ENCODE peak calls at places on chromosome 11, in eight cellular contexts. One of them, this sample, is unnamed.

GRCh38 chr11:131109256-131109655 is 193.0 kb upstream of the SNX19 start:
- DNase-seq in activated CD8-positive, alpha-beta memory T cell treated with anti-CD3 and anti-CD28 coated beads, Interleukin-2, amount 50 U/mL, for 48 hours: no peak
- DNase-seq in AG04450: peak
- DNase-seq in Ammon's horn: no peak
- DNase-seq in NCI-H1436 treated with DMSO at 0.1 percent for 48 hours: no peak
- DNase-seq in germinal center: no peak
- DNase-seq in HEK293T: no peak
- DNase-seq in left ventricle myocardium inferior: no peak
- DNase-seq in this sample: no peak

GRCh38 chr11:111935331-111936044 is 1.7 kb upstream of the DIXDC1 start:
- DNase-seq in activated CD8-positive, alpha-beta memory T cell treated with anti-CD3 and anti-CD28 coated beads, Interleukin-2, amount 50 U/mL, for 48 hours: peak
- DNase-seq in AG04450: no peak
- DNase-seq in Ammon's horn: no peak
- DNase-seq in NCI-H1436 treated with DMSO at 0.1 percent for 48 hours: no peak
- DNase-seq in germinal center: no peak
- DNase-seq in HEK293T: no peak
- DNase-seq in left ventricle myocardium inferior: no peak
- DNase-seq in this sample: no peak

GRCh38 chr11:68021167-68021787 is 9.2 kb upstream of the NDUFS8 start:
- DNase-seq in activated CD8-positive, alpha-beta memory T cell treated with anti-CD3 and anti-CD28 coated beads, Interleukin-2, amount 50 U/mL, for 48 hours: no peak
- DNase-seq in AG04450: no peak
- DNase-seq in Ammon's horn: no peak
- DNase-seq in NCI-H1436 treated with DMSO at 0.1 percent for 48 hours: no peak
- DNase-seq in germinal center: no peak
- DNase-seq in HEK293T: no peak
- DNase-seq in left ventricle myocardium inferior: no peak
- DNase-seq in this sample: no peak

GRCh38 chr11:209275-210121 is 2.0 kb downstream of the RIC8A start:
- DNase-seq in activated CD8-positive, alpha-beta memory T cell treated with anti-CD3 and anti-CD28 coated beads, Interleukin-2, amount 50 U/mL, for 48 hours: no peak
- DNase-seq in AG04450: no peak
- DNase-seq in Ammon's horn: no peak
- DNase-seq in NCI-H1436 treated with DMSO at 0.1 percent for 48 hours: no peak
- DNase-seq in germinal center: no peak
- DNase-seq in HEK293T: no peak
- DNase-seq in left ventricle myocardium inferior: no peak
- DNase-seq in this sample: no peak

GRCh38 chr11:12882670-12883069 is 126.4 kb upstream of the RASSF10 start:
- DNase-seq in activated CD8-positive, alpha-beta memory T cell treated with anti-CD3 and anti-CD28 coated beads, Interleukin-2, amount 50 U/mL, for 48 hours: no peak
- DNase-seq in AG04450: no peak
- DNase-seq in Ammon's horn: no peak
- DNase-seq in NCI-H1436 treated with DMSO at 0.1 percent for 48 hours: no peak
- DNase-seq in germinal center: no peak
- DNase-seq in HEK293T: no peak
- DNase-seq in left ventricle myocardium inferior: no peak
- DNase-seq in this sample: no peak

GRCh38 chr11:77418155-77418980 is 55.5 kb downstream of the PAK1 start:
- DNase-seq in activated CD8-positive, alpha-beta memory T cell treated with anti-CD3 and anti-CD28 coated beads, Interleukin-2, amount 50 U/mL, for 48 hours: no peak
- DNase-seq in AG04450: no peak
- DNase-seq in Ammon's horn: no peak
- DNase-seq in NCI-H1436 treated with DMSO at 0.1 percent for 48 hours: peak
- DNase-seq in germinal center: no peak
- DNase-seq in HEK293T: no peak
- DNase-seq in left ventricle myocardium inferior: no peak
- DNase-seq in this sample: no peak

GRCh38 chr11:126304457-126305072 is 705 bp downstream of the DCPS start:
- DNase-seq in activated CD8-positive, alpha-beta memory T cell treated with anti-CD3 and anti-CD28 coated beads, Interleukin-2, amount 50 U/mL, for 48 hours: no peak
- DNase-seq in AG04450: no peak
- DNase-seq in Ammon's horn: peak
- DNase-seq in NCI-H1436 treated with DMSO at 0.1 percent for 48 hours: no peak
- DNase-seq in germinal center: no peak
- DNase-seq in HEK293T: no peak
- DNase-seq in left ventricle myocardium inferior: no peak
- DNase-seq in this sample: no peak

GRCh38 chr11:96259053-96259837 is 83.8 kb downstream of the MAML2 start:
- DNase-seq in activated CD8-positive, alpha-beta memory T cell treated with anti-CD3 and anti-CD28 coated beads, Interleukin-2, amount 50 U/mL, for 48 hours: no peak
- DNase-seq in AG04450: no peak
- DNase-seq in Ammon's horn: no peak
- DNase-seq in NCI-H1436 treated with DMSO at 0.1 percent for 48 hours: no peak
- DNase-seq in germinal center: no peak
- DNase-seq in HEK293T: no peak
- DNase-seq in left ventricle myocardium inferior: no peak
- DNase-seq in this sample: no peak

GRCh38 chr11:100576044-100577021 is 110.8 kb upstream of the ARHGAP42 start:
- DNase-seq in activated CD8-positive, alpha-beta memory T cell treated with anti-CD3 and anti-CD28 coated beads, Interleukin-2, amount 50 U/mL, for 48 hours: no peak
- DNase-seq in AG04450: no peak
- DNase-seq in Ammon's horn: peak
- DNase-seq in NCI-H1436 treated with DMSO at 0.1 percent for 48 hours: no peak
- DNase-seq in germinal center: peak
- DNase-seq in HEK293T: peak
- DNase-seq in left ventricle myocardium inferior: no peak
- DNase-seq in this sample: no peak

GRCh38 chr11:111937859-111938258 is 716 bp downstream of the DIXDC1 start:
- DNase-seq in activated CD8-positive, alpha-beta memory T cell treated with anti-CD3 and anti-CD28 coated beads, Interleukin-2, amount 50 U/mL, for 48 hours: peak
- DNase-seq in AG04450: no peak
- DNase-seq in Ammon's horn: no peak
- DNase-seq in NCI-H1436 treated with DMSO at 0.1 percent for 48 hours: no peak
- DNase-seq in germinal center: no peak
- DNase-seq in HEK293T: no peak
- DNase-seq in left ventricle myocardium inferior: no peak
- DNase-seq in this sample: no peak

GRCh38 chr11:65045061-65045460 is 4.1 kb downstream of the SAC3D1 start:
- DNase-seq in activated CD8-positive, alpha-beta memory T cell treated with anti-CD3 and anti-CD28 coated beads, Interleukin-2, amount 50 U/mL, for 48 hours: no peak
- DNase-seq in AG04450: no peak
- DNase-seq in Ammon's horn: no peak
- DNase-seq in NCI-H1436 treated with DMSO at 0.1 percent for 48 hours: no peak
- DNase-seq in germinal center: no peak
- DNase-seq in HEK293T: no peak
- DNase-seq in left ventricle myocardium inferior: no peak
- DNase-seq in this sample: no peak

GRCh38 chr11:77821349-77821851 is 456 bp downstream of the AAMDC start:
- DNase-seq in activated CD8-positive, alpha-beta memory T cell treated with anti-CD3 and anti-CD28 coated beads, Interleukin-2, amount 50 U/mL, for 48 hours: peak
- DNase-seq in AG04450: no peak
- DNase-seq in Ammon's horn: peak
- DNase-seq in NCI-H1436 treated with DMSO at 0.1 percent for 48 hours: no peak
- DNase-seq in germinal center: peak
- DNase-seq in HEK293T: peak
- DNase-seq in left ventricle myocardium inferior: peak
- DNase-seq in this sample: peak

GRCh38 chr11:78212586-78213371 is 24.1 kb downstream of the USP35 start:
- DNase-seq in activated CD8-positive, alpha-beta memory T cell treated with anti-CD3 and anti-CD28 coated beads, Interleukin-2, amount 50 U/mL, for 48 hours: no peak
- DNase-seq in AG04450: no peak
- DNase-seq in Ammon's horn: no peak
- DNase-seq in NCI-H1436 treated with DMSO at 0.1 percent for 48 hours: no peak
- DNase-seq in germinal center: no peak
- DNase-seq in HEK293T: no peak
- DNase-seq in left ventricle myocardium inferior: peak
- DNase-seq in this sample: no peak

GRCh38 chr11:1371026-1371325 is 18.8 kb upstream of the BRSK2 start:
- DNase-seq in activated CD8-positive, alpha-beta memory T cell treated with anti-CD3 and anti-CD28 coated beads, Interleukin-2, amount 50 U/mL, for 48 hours: no peak
- DNase-seq in AG04450: no peak
- DNase-seq in Ammon's horn: no peak
- DNase-seq in NCI-H1436 treated with DMSO at 0.1 percent for 48 hours: no peak
- DNase-seq in germinal center: no peak
- DNase-seq in HEK293T: no peak
- DNase-seq in left ventricle myocardium inferior: no peak
- DNase-seq in this sample: no peak

GRCh38 chr11:94067010-94067409 is 45.9 kb downstream of the HEPHL1 start:
- DNase-seq in activated CD8-positive, alpha-beta memory T cell treated with anti-CD3 and anti-CD28 coated beads, Interleukin-2, amount 50 U/mL, for 48 hours: no peak
- DNase-seq in AG04450: no peak
- DNase-seq in Ammon's horn: no peak
- DNase-seq in NCI-H1436 treated with DMSO at 0.1 percent for 48 hours: no peak
- DNase-seq in germinal center: no peak
- DNase-seq in HEK293T: no peak
- DNase-seq in left ventricle myocardium inferior: no peak
- DNase-seq in this sample: no peak

GRCh38 chr11:33869511-33870422 is 22.1 kb downstream of the LMO2 start:
- DNase-seq in activated CD8-positive, alpha-beta memory T cell treated with anti-CD3 and anti-CD28 coated beads, Interleukin-2, amount 50 U/mL, for 48 hours: no peak
- DNase-seq in AG04450: no peak
- DNase-seq in Ammon's horn: peak
- DNase-seq in NCI-H1436 treated with DMSO at 0.1 percent for 48 hours: no peak
- DNase-seq in germinal center: peak
- DNase-seq in HEK293T: peak
- DNase-seq in left ventricle myocardium inferior: peak
- DNase-seq in this sample: no peak

GRCh38 chr11:74371269-74372039 is 26.8 kb downstream of the PGM2L1 start:
- DNase-seq in activated CD8-positive, alpha-beta memory T cell treated with anti-CD3 and anti-CD28 coated beads, Interleukin-2, amount 50 U/mL, for 48 hours: no peak
- DNase-seq in AG04450: no peak
- DNase-seq in Ammon's horn: peak
- DNase-seq in NCI-H1436 treated with DMSO at 0.1 percent for 48 hours: no peak
- DNase-seq in germinal center: no peak
- DNase-seq in HEK293T: no peak
- DNase-seq in left ventricle myocardium inferior: no peak
- DNase-seq in this sample: no peak

GRCh38 chr11:10413268-10413667 is 41.8 kb upstream of the AMPD3 start:
- DNase-seq in activated CD8-positive, alpha-beta memory T cell treated with anti-CD3 and anti-CD28 coated beads, Interleukin-2, amount 50 U/mL, for 48 hours: no peak
- DNase-seq in AG04450: no peak
- DNase-seq in Ammon's horn: peak
- DNase-seq in NCI-H1436 treated with DMSO at 0.1 percent for 48 hours: no peak
- DNase-seq in germinal center: no peak
- DNase-seq in HEK293T: no peak
- DNase-seq in left ventricle myocardium inferior: no peak
- DNase-seq in this sample: no peak

GRCh38 chr11:10722307-10722706 is 28.7 kb upstream of the CTR9 start:
- DNase-seq in activated CD8-positive, alpha-beta memory T cell treated with anti-CD3 and anti-CD28 coated beads, Interleukin-2, amount 50 U/mL, for 48 hours: no peak
- DNase-seq in AG04450: no peak
- DNase-seq in Ammon's horn: no peak
- DNase-seq in NCI-H1436 treated with DMSO at 0.1 percent for 48 hours: no peak
- DNase-seq in germinal center: no peak
- DNase-seq in HEK293T: no peak
- DNase-seq in left ventricle myocardium inferior: no peak
- DNase-seq in this sample: no peak

GRCh38 chr11:10946072-10946471 is 88.2 kb upstream of the ZBED5 start:
- DNase-seq in activated CD8-positive, alpha-beta memory T cell treated with anti-CD3 and anti-CD28 coated beads, Interleukin-2, amount 50 U/mL, for 48 hours: no peak
- DNase-seq in AG04450: no peak
- DNase-seq in Ammon's horn: no peak
- DNase-seq in NCI-H1436 treated with DMSO at 0.1 percent for 48 hours: no peak
- DNase-seq in germinal center: no peak
- DNase-seq in HEK293T: no peak
- DNase-seq in left ventricle myocardium inferior: no peak
- DNase-seq in this sample: no peak

GRCh38 chr11:120023120-120023519 is 114.8 kb downstream of the TRIM29 start:
- DNase-seq in activated CD8-positive, alpha-beta memory T cell treated with anti-CD3 and anti-CD28 coated beads, Interleukin-2, amount 50 U/mL, for 48 hours: no peak
- DNase-seq in AG04450: no peak
- DNase-seq in Ammon's horn: no peak
- DNase-seq in NCI-H1436 treated with DMSO at 0.1 percent for 48 hours: no peak
- DNase-seq in germinal center: no peak
- DNase-seq in HEK293T: no peak
- DNase-seq in left ventricle myocardium inferior: no peak
- DNase-seq in this sample: no peak

GRCh38 chr11:106098893-106099553 is 21.6 kb downstream of the AASDHPPT start:
- DNase-seq in activated CD8-positive, alpha-beta memory T cell treated with anti-CD3 and anti-CD28 coated beads, Interleukin-2, amount 50 U/mL, for 48 hours: no peak
- DNase-seq in AG04450: no peak
- DNase-seq in Ammon's horn: no peak
- DNase-seq in NCI-H1436 treated with DMSO at 0.1 percent for 48 hours: no peak
- DNase-seq in germinal center: no peak
- DNase-seq in HEK293T: no peak
- DNase-seq in left ventricle myocardium inferior: no peak
- DNase-seq in this sample: no peak

GRCh38 chr11:47225552-47226137 is 10.9 kb downstream of the DDB2 start:
- DNase-seq in activated CD8-positive, alpha-beta memory T cell treated with anti-CD3 and anti-CD28 coated beads, Interleukin-2, amount 50 U/mL, for 48 hours: no peak
- DNase-seq in AG04450: no peak
- DNase-seq in Ammon's horn: no peak
- DNase-seq in NCI-H1436 treated with DMSO at 0.1 percent for 48 hours: no peak
- DNase-seq in germinal center: no peak
- DNase-seq in HEK293T: no peak
- DNase-seq in left ventricle myocardium inferior: no peak
- DNase-seq in this sample: no peak

GRCh38 chr11:84720706-84721402 is 906.3 kb downstream of the DLG2 start:
- DNase-seq in activated CD8-positive, alpha-beta memory T cell treated with anti-CD3 and anti-CD28 coated beads, Interleukin-2, amount 50 U/mL, for 48 hours: peak
- DNase-seq in AG04450: no peak
- DNase-seq in Ammon's horn: peak
- DNase-seq in NCI-H1436 treated with DMSO at 0.1 percent for 48 hours: no peak
- DNase-seq in germinal center: no peak
- DNase-seq in HEK293T: no peak
- DNase-seq in left ventricle myocardium inferior: peak
- DNase-seq in this sample: peak

GRCh38 chr11:65013130-65013691 is 749 bp upstream of the ARL2 start:
- DNase-seq in activated CD8-positive, alpha-beta memory T cell treated with anti-CD3 and anti-CD28 coated beads, Interleukin-2, amount 50 U/mL, for 48 hours: peak
- DNase-seq in AG04450: peak
- DNase-seq in Ammon's horn: peak
- DNase-seq in NCI-H1436 treated with DMSO at 0.1 percent for 48 hours: peak
- DNase-seq in germinal center: no peak
- DNase-seq in HEK293T: peak
- DNase-seq in left ventricle myocardium inferior: no peak
- DNase-seq in this sample: peak

GRCh38 chr11:15987044-15987443 is 369.3 kb downstream of the SOX6 start:
- DNase-seq in activated CD8-positive, alpha-beta memory T cell treated with anti-CD3 and anti-CD28 coated beads, Interleukin-2, amount 50 U/mL, for 48 hours: no peak
- DNase-seq in AG04450: peak
- DNase-seq in Ammon's horn: no peak
- DNase-seq in NCI-H1436 treated with DMSO at 0.1 percent for 48 hours: no peak
- DNase-seq in germinal center: no peak
- DNase-seq in HEK293T: no peak
- DNase-seq in left ventricle myocardium inferior: no peak
- DNase-seq in this sample: no peak

GRCh38 chr11:92332986-92333385 is 108.4 kb downstream of the FAT3 start:
- DNase-seq in activated CD8-positive, alpha-beta memory T cell treated with anti-CD3 and anti-CD28 coated beads, Interleukin-2, amount 50 U/mL, for 48 hours: no peak
- DNase-seq in AG04450: peak
- DNase-seq in Ammon's horn: no peak
- DNase-seq in NCI-H1436 treated with DMSO at 0.1 percent for 48 hours: no peak
- DNase-seq in germinal center: no peak
- DNase-seq in HEK293T: no peak
- DNase-seq in left ventricle myocardium inferior: no peak
- DNase-seq in this sample: no peak

GRCh38 chr11:133531971-133532651 is at the start of gene OPCML:
- DNase-seq in activated CD8-positive, alpha-beta memory T cell treated with anti-CD3 and anti-CD28 coated beads, Interleukin-2, amount 50 U/mL, for 48 hours: no peak
- DNase-seq in AG04450: no peak
- DNase-seq in Ammon's horn: peak
- DNase-seq in NCI-H1436 treated with DMSO at 0.1 percent for 48 hours: no peak
- DNase-seq in germinal center: no peak
- DNase-seq in HEK293T: no peak
- DNase-seq in left ventricle myocardium inferior: no peak
- DNase-seq in this sample: no peak

GRCh38 chr11:131042041-131042390 is 125.7 kb upstream of the SNX19 start:
- DNase-seq in activated CD8-positive, alpha-beta memory T cell treated with anti-CD3 and anti-CD28 coated beads, Interleukin-2, amount 50 U/mL, for 48 hours: no peak
- DNase-seq in AG04450: no peak
- DNase-seq in Ammon's horn: no peak
- DNase-seq in NCI-H1436 treated with DMSO at 0.1 percent for 48 hours: no peak
- DNase-seq in germinal center: no peak
- DNase-seq in HEK293T: no peak
- DNase-seq in left ventricle myocardium inferior: no peak
- DNase-seq in this sample: no peak

GRCh38 chr11:70782401-70782913 is 384.1 kb downstream of the CTTN start:
- DNase-seq in activated CD8-positive, alpha-beta memory T cell treated with anti-CD3 and anti-CD28 coated beads, Interleukin-2, amount 50 U/mL, for 48 hours: no peak
- DNase-seq in AG04450: no peak
- DNase-seq in Ammon's horn: no peak
- DNase-seq in NCI-H1436 treated with DMSO at 0.1 percent for 48 hours: no peak
- DNase-seq in germinal center: no peak
- DNase-seq in HEK293T: no peak
- DNase-seq in left ventricle myocardium inferior: no peak
- DNase-seq in this sample: no peak

GRCh38 chr11:78061921-78062311 is 1.7 kb upstream of the THRSP start:
- DNase-seq in activated CD8-positive, alpha-beta memory T cell treated with anti-CD3 and anti-CD28 coated beads, Interleukin-2, amount 50 U/mL, for 48 hours: no peak
- DNase-seq in AG04450: no peak
- DNase-seq in Ammon's horn: no peak
- DNase-seq in NCI-H1436 treated with DMSO at 0.1 percent for 48 hours: no peak
- DNase-seq in germinal center: no peak
- DNase-seq in HEK293T: no peak
- DNase-seq in left ventricle myocardium inferior: no peak
- DNase-seq in this sample: no peak

GRCh38 chr11:86874314-86875056 is 74.1 kb downstream of the PRSS23 start:
- DNase-seq in activated CD8-positive, alpha-beta memory T cell treated with anti-CD3 and anti-CD28 coated beads, Interleukin-2, amount 50 U/mL, for 48 hours: no peak
- DNase-seq in AG04450: no peak
- DNase-seq in Ammon's horn: no peak
- DNase-seq in NCI-H1436 treated with DMSO at 0.1 percent for 48 hours: no peak
- DNase-seq in germinal center: no peak
- DNase-seq in HEK293T: no peak
- DNase-seq in left ventricle myocardium inferior: no peak
- DNase-seq in this sample: no peak

GRCh38 chr11:62574363-62575057 is 819 bp upstream of the EEF1G start:
- DNase-seq in activated CD8-positive, alpha-beta memory T cell treated with anti-CD3 and anti-CD28 coated beads, Interleukin-2, amount 50 U/mL, for 48 hours: peak
- DNase-seq in AG04450: no peak
- DNase-seq in Ammon's horn: peak
- DNase-seq in NCI-H1436 treated with DMSO at 0.1 percent for 48 hours: no peak
- DNase-seq in germinal center: peak
- DNase-seq in HEK293T: no peak
- DNase-seq in left ventricle myocardium inferior: peak
- DNase-seq in this sample: no peak

GRCh38 chr11:64747961-64748715 is 4.2 kb upstream of the RASGRP2 start:
- DNase-seq in activated CD8-positive, alpha-beta memory T cell treated with anti-CD3 and anti-CD28 coated beads, Interleukin-2, amount 50 U/mL, for 48 hours: no peak
- DNase-seq in AG04450: peak
- DNase-seq in Ammon's horn: no peak
- DNase-seq in NCI-H1436 treated with DMSO at 0.1 percent for 48 hours: no peak
- DNase-seq in germinal center: no peak
- DNase-seq in HEK293T: no peak
- DNase-seq in left ventricle myocardium inferior: peak
- DNase-seq in this sample: no peak